ENCODE peak calls at places on chromosomes 11 and 22, in seven cellular contexts. W, L, U, A, O, T and Y are unnamed samples.
A peak's percentile ranks its signal among the peaks of the same experiment; 100 is the strongest.

GRCh38 chr11:15692739-15693138 is 578.0 kb downstream of the INSC start:
- DNase-seq in W (peak; percentile 9), L (no peak), U (no peak), A (no peak), O (no peak), T (no peak), Y (no peak)

GRCh38 chr11:27720277-27720830 is 20.1 kb upstream of the BDNF start:
- DNase-seq in W (peak; percentile 64), L (peak; percentile 68), U (no peak), A (no peak), O (no peak), T (peak; percentile 59), Y (no peak)

GRCh38 chr11:15901790-15902189 is 454.6 kb downstream of the SOX6 start:
- DNase-seq in W (no peak), L (no peak), U (no peak), A (no peak), O (no peak), T (no peak), Y (no peak)

GRCh38 chr11:125494987-125495725 is 909 bp downstream of the FEZ1 start:
- DNase-seq in W (peak; percentile 44), L (peak; percentile 73), U (no peak), A (peak; percentile 15), O (no peak), T (peak; percentile 29), Y (no peak)

GRCh38 chr11:83278351-83278750 is 7.8 kb downstream of the CCDC90B start:
- DNase-seq in W (peak; percentile 65), L (no peak), U (no peak), A (no peak), O (no peak), T (no peak), Y (no peak)

GRCh38 chr11:116651757-116652237 is 121.0 kb downstream of the BUD13 start:
- DNase-seq in W (no peak), L (no peak), U (no peak), A (no peak), O (no peak), T (no peak), Y (no peak)

GRCh38 chr11:113174862-113175261 is 139.5 kb upstream of the TTC12 start:
- DNase-seq in W (peak; percentile 16), L (no peak), U (no peak), A (no peak), O (no peak), T (no peak), Y (no peak)

GRCh38 chr11:86873573-86874083 is 73.3 kb downstream of the PRSS23 start:
- DNase-seq in W (no peak), L (no peak), U (no peak), A (no peak), O (no peak), T (no peak), Y (no peak)

GRCh38 chr11:122656073-122656630 is 630 bp downstream of the UBASH3B start:
- DNase-seq in W (peak; percentile 75), L (peak; percentile 75), U (peak; percentile 27), A (no peak), O (no peak), T (peak; percentile 43), Y (no peak)

GRCh38 chr11:119791701-119792151 is 62.7 kb upstream of the NECTIN1 start:
- DNase-seq in W (peak; percentile 85), L (peak; percentile 38), U (no peak), A (no peak), O (no peak), T (no peak), Y (peak; percentile 47)

GRCh38 chr11:67277231-67277961 is 11.1 kb downstream of the GRK2 start:
- DNase-seq in W (peak; percentile 80), L (peak; percentile 87), U (peak; percentile 88), A (peak; percentile 56), O (peak; percentile 83), T (no peak), Y (no peak)

GRCh38 chr11:62602141-62603071 is 741 bp upstream of the MTA2 start:
- DNase-seq in W (peak; percentile 71), L (peak; percentile 85), U (no peak), A (no peak), O (no peak), T (no peak), Y (no peak)

GRCh38 chr11:94897330-94897768 is 76.0 kb downstream of the CWC15 start:
- DNase-seq in W (peak; percentile 64), L (peak; percentile 38), U (no peak), A (no peak), O (no peak), T (no peak), Y (no peak)

GRCh38 chr22:43289551-43289963 is 53.6 kb downstream of the SCUBE1 start:
- DNase-seq in W (no peak), L (no peak), U (no peak), A (no peak), O (no peak), T (no peak), Y (no peak)

GRCh38 chr11:118572914-118573550 is 823 bp downstream of the ARCN1 start:
- DNase-seq in W (peak; percentile 28), L (peak; percentile 25), U (no peak), A (no peak), O (no peak), T (no peak), Y (no peak)

GRCh38 chr22:35538801-35539321 is 1.8 kb upstream of the RASD2 start:
- DNase-seq in W (no peak), L (peak; percentile 55), U (no peak), A (no peak), O (no peak), T (no peak), Y (no peak)